ENCODE peak calls at places on chromosomes 11 and 22, in ten cellular contexts. J, A, O, S, N, U, R, W, D and X are unnamed samples.

GRCh38 chr11:75631086-75631694 is 37.6 kb downstream of the MAP6 start:
- DNase-seq in A (no peak), D (no peak), S (no peak), R (no peak), W (no peak), N (no peak), U (no peak), J (no peak), O (no peak), X (no peak)

GRCh38 chr22:25970348-25970995 is 198.8 kb upstream of the SEZ6L start:
- DNase-seq in U (no peak), O (no peak), J (no peak), A (no peak), R (peak; percentile 65), S (no peak), W (no peak), D (no peak), N (no peak), X (no peak)

GRCh38 chr11:74462009-74462408 is 5.3 kb downstream of the KCNE3 start:
- DNase-seq in A (no peak), N (no peak), S (peak; percentile 68), U (peak; percentile 69), R (peak; percentile 87), O (peak; percentile 88), D (no peak), J (peak; percentile 65), W (peak; percentile 74), X (no peak)

GRCh38 chr11:77779935-77780334 is 40.6 kb downstream of the RSF1 start:
- DNase-seq in N (no peak), W (no peak), S (no peak), A (no peak), R (no peak), U (no peak), J (no peak), O (no peak), D (peak; percentile 21), X (no peak)

GRCh38 chr22:22771696-22772377 is 115.8 kb upstream of the IGLL5 start:
- DNase-seq in O (no peak), U (no peak), W (no peak), S (no peak), D (no peak), J (no peak), N (no peak), A (no peak), R (no peak), X (no peak)

GRCh38 chr11:75453916-75454655 is 21.1 kb upstream of the KLHL35 start:
- DNase-seq in A (no peak), O (no peak), D (no peak), W (no peak), J (no peak), N (no peak), S (no peak), U (no peak), R (no peak), X (no peak)

GRCh38 chr11:72974487-72975205 is 160.4 kb downstream of the ATG16L2 start:
- DNase-seq in N (no peak), O (no peak), A (no peak), R (no peak), U (no peak), J (no peak), W (no peak), D (no peak), S (no peak), X (no peak)

GRCh38 chr11:30128269-30128932 is 102.4 kb upstream of the FSHB start:
- DNase-seq in W (peak; percentile 21), N (peak; percentile 12), U (no peak), D (peak; percentile 42), A (no peak), S (no peak), R (no peak), O (peak; percentile 15), J (no peak), X (peak; percentile 11)

GRCh38 chr11:94134651-94135512 is 6.2 kb downstream of the PANX1 start:
- DNase-seq in O (peak; percentile 61), S (peak; percentile 75), J (no peak), U (peak; percentile 64), A (no peak), R (peak; percentile 86), D (no peak), N (no peak), W (peak; percentile 71), X (no peak)

GRCh38 chr11:95299078-95299611 is 68.1 kb upstream of the SESN3 start:
- DNase-seq in A (no peak), U (no peak), W (no peak), N (no peak), S (no peak), R (no peak), J (no peak), D (no peak), O (no peak), X (no peak)

GRCh38 chr11:6271598-6271997 is 12.0 kb downstream of the CCKBR start:
- DNase-seq in S (no peak), U (no peak), W (no peak), O (no peak), D (no peak), J (no peak), R (no peak), N (no peak), A (no peak), X (no peak)

GRCh38 chr22:27609411-27610029 is 192.0 kb downstream of the MN1 start:
- DNase-seq in A (no peak), O (no peak), U (no peak), D (no peak), N (no peak), R (no peak), W (no peak), S (no peak), J (no peak), X (no peak)

GRCh38 chr11:112087212-112087611 is 539 bp downstream of the SDHD start:
- DNase-seq in O (no peak), S (no peak), J (no peak), R (no peak), U (no peak), N (no peak), D (no peak), W (no peak), A (no peak), X (no peak)

GRCh38 chr22:45516923-45517675 is 14.4 kb downstream of the FBLN1 start:
- DNase-seq in S (no peak), U (no peak), R (no peak), N (no peak), J (no peak), A (no peak), D (peak; percentile 16), W (no peak), O (peak; percentile 35), X (no peak)

GRCh38 chr11:104967493-104968364 is 645 bp downstream of the CASP4 start:
- DNase-seq in O (no peak), N (no peak), S (no peak), D (no peak), U (no peak), J (no peak), R (no peak), W (no peak), A (no peak), X (no peak)

GRCh38 chr11:16924826-16925494 is 89.3 kb downstream of the PLEKHA7 start:
- DNase-seq in A (no peak), N (peak; percentile 78), U (peak; percentile 86), O (peak; percentile 88), S (peak; percentile 34), J (peak; percentile 89), W (peak; percentile 71), R (peak; percentile 63), D (peak; percentile 74), X (peak; percentile 79)

GRCh38 chr11:33452806-33453205 is 195.6 kb downstream of the HIPK3 start:
- DNase-seq in U (no peak), S (no peak), A (no peak), N (no peak), W (no peak), J (no peak), O (no peak), D (peak; percentile 50), R (no peak), X (no peak)

GRCh38 chr11:70328556-70328955 is 58.1 kb downstream of the PPFIA1 start:
- DNase-seq in S (no peak), U (no peak), N (no peak), R (no peak), D (no peak), O (no peak), J (no peak), A (no peak), W (no peak), X (no peak)
- TF ChIP-seq POLR2A in S (no peak), U (no peak), N (no peak), R (no peak), D (no peak), O (no peak), J (no peak), A (no peak), W (no peak), X (no peak)

GRCh38 chr22:20550057-20550817 is 42.8 kb downstream of the MED15 start:
- DNase-seq in W (no peak), S (no peak), A (no peak), N (no peak), D (no peak), U (no peak), J (no peak), R (no peak), O (no peak), X (no peak)
- TF ChIP-seq POLR2A in W (no peak), S (no peak), A (no peak), N (no peak), D (no peak), U (no peak), J (no peak), R (no peak), O (no peak), X (no peak)

GRCh38 chr11:85656777-85657176 is 8.2 kb downstream of the CREBZF start:
- DNase-seq in A (no peak), J (no peak), D (no peak), N (no peak), O (no peak), W (no peak), U (no peak), R (no peak), S (no peak), X (no peak)
- TF ChIP-seq POLR2A in A (no peak), J (no peak), D (no peak), N (no peak), O (no peak), W (no peak), U (no peak), R (no peak), S (no peak), X (no peak)

GRCh38 chr22:20026204-20026908 is 5.4 kb downstream of the TANGO2 start:
- DNase-seq in J (peak; percentile 15), R (no peak), U (no peak), A (no peak), N (no peak), D (no peak), W (no peak), O (no peak), S (no peak), X (no peak)

GRCh38 chr22:20026996-20027601 is 6.2 kb downstream of the TANGO2 start:
- DNase-seq in O (no peak), D (no peak), A (no peak), J (peak; percentile 29), S (no peak), N (no peak), W (no peak), R (no peak), U (no peak), X (no peak)

GRCh38 chr22:20029550-20030225 is 8.8 kb downstream of the TANGO2 start:
- DNase-seq in N (no peak), A (no peak), D (no peak), S (no peak), J (no peak), U (no peak), R (peak; percentile 67), O (no peak), W (no peak), X (no peak)

GRCh38 chr22:20027966-20028854 is 7.3 kb downstream of the TANGO2 start:
- DNase-seq in S (no peak), R (no peak), W (no peak), D (peak; percentile 15), O (no peak), U (no peak), J (peak; percentile 45), N (no peak), A (no peak), X (no peak)

GRCh38 chr22:20028855-20029549 is 8.1 kb downstream of the TANGO2 start:
- DNase-seq in N (no peak), J (no peak), W (no peak), D (no peak), U (no peak), O (no peak), A (no peak), S (no peak), R (no peak), X (no peak)
- TF ChIP-seq POLR2A in N (no peak), J (no peak), W (no peak), D (no peak), U (no peak), O (no peak), A (no peak), S (no peak), R (no peak), X (no peak)